ENCODE peak calls at places on chromosomes 11 and 22, in eight cellular contexts. F is HS-27A; N is NCI-H1105; X is GM18507; K is activated naive CD4-positive, alpha-beta T cell treated with anti-CD3 and anti-CD28 coated beads, Interleukin-2, amount 50 U/mL, for 16 hours; P is Calu3; W is activated CD4-positive, alpha-beta T cell treated with anti-CD3 and anti-CD28 coated beads, Interleukin-2, amount 50 U/mL, for 24 hours; B is GM19239. T is an unnamed sample.

GRCh38 chr11:21411114-21411513 is 741.7 kb downstream of the NELL1 start:
- DNase-seq in F (no peak), N (no peak), X (no peak), K (no peak), P (peak; percentile 27), W (no peak), B (no peak), T (no peak)

GRCh38 chr11:22634897-22635629 is 9.4 kb upstream of the FANCF start:
- DNase-seq in F (peak; percentile 22), N (peak; percentile 35), X (no peak), K (no peak), P (peak; percentile 32), W (no peak), B (no peak), T (peak; percentile 12)

GRCh38 chr11:88631497-88631896 is 294.0 kb upstream of the CTSC start:
- DNase-seq in F (no peak), N (no peak), X (no peak), K (no peak), P (no peak), W (no peak), B (no peak), T (no peak)

GRCh38 chr11:83573097-83573496 is 286.9 kb upstream of the CCDC90B start:
- DNase-seq in F (no peak), N (peak; percentile 31), X (no peak), K (no peak), P (no peak), W (no peak), B (no peak), T (no peak)

GRCh38 chr22:43449205-43449830 is 37.5 kb downstream of the MPPED1 start:
- DNase-seq in F (no peak), N (no peak), X (no peak), K (no peak), P (no peak), W (no peak), B (no peak), T (no peak)

GRCh38 chr11:12086271-12087074 is 23.9 kb upstream of the MICAL2 start:
- DNase-seq in F (peak; percentile 96), N (no peak), X (no peak), K (no peak), P (peak; percentile 71), W (no peak), B (no peak), T (no peak)

GRCh38 chr22:50262973-50263617 is 1.6 kb upstream of the MAPK12 start:
- DNase-seq in F (no peak), N (no peak), X (no peak), K (no peak), P (no peak), W (no peak), B (no peak), T (no peak)

GRCh38 chr11:4677948-4678347 is 19.7 kb downstream of the OR51E2 start:
- DNase-seq in F (no peak), N (peak; percentile 54), X (no peak), K (no peak), P (no peak), W (no peak), B (no peak), T (peak; percentile 72)

GRCh38 chr11:95363710-95364109 is 132.7 kb upstream of the SESN3 start:
- DNase-seq in F (no peak), N (peak; percentile 12), X (no peak), K (no peak), P (no peak), W (no peak), B (no peak), T (peak; percentile 14)

GRCh38 chr11:122430490-122430889 is 225.0 kb upstream of the UBASH3B start:
- DNase-seq in F (no peak), N (no peak), X (no peak), K (no peak), P (no peak), W (no peak), B (no peak), T (no peak)

GRCh38 chr11:74268451-74268850 is 43.0 kb downstream of the P4HA3 start:
- DNase-seq in F (no peak), N (no peak), X (no peak), K (no peak), P (no peak), W (no peak), B (no peak), T (no peak)

GRCh38 chr11:3614742-3615171 is 27.0 kb downstream of the ART5 start:
- DNase-seq in F (no peak), N (no peak), X (no peak), K (peak; percentile 55), P (no peak), W (no peak), B (no peak), T (no peak)

GRCh38 chr22:38781033-38781432 is 12.9 kb downstream of the DNAL4 start:
- DNase-seq in F (no peak), N (no peak), X (no peak), K (no peak), P (no peak), W (no peak), B (no peak), T (no peak)

GRCh38 chr11:106271686-106272085 is 194.2 kb downstream of the AASDHPPT start:
- DNase-seq in F (peak; percentile 36), N (no peak), X (no peak), K (no peak), P (no peak), W (no peak), B (no peak), T (no peak)

GRCh38 chr11:91664521-91664920 is 560.1 kb upstream of the FAT3 start:
- DNase-seq in F (no peak), N (peak; percentile 32), X (no peak), K (no peak), P (peak; percentile 5), W (no peak), B (no peak), T (peak; percentile 19)

GRCh38 chr22:36129985-36130384 is 30.6 kb downstream of the APOL3 start:
- DNase-seq in F (no peak), N (no peak), X (no peak), K (no peak), P (no peak), W (no peak), B (no peak), T (no peak)

GRCh38 chr22:25029181-25029580 is 76.7 kb downstream of the KIAA1671 start:
- DNase-seq in F (no peak), N (no peak), X (no peak), K (no peak), P (no peak), W (no peak), B (no peak), T (no peak)

GRCh38 chr11:9214765-9215164 is 50.4 kb downstream of the DENND5A start:
- DNase-seq in F (no peak), N (no peak), X (no peak), K (no peak), P (peak; percentile 5), W (no peak), B (no peak), T (no peak)

GRCh38 chr11:73383249-73384126 is 7.3 kb downstream of the RELT start:
- DNase-seq in F (no peak), N (no peak), X (no peak), K (no peak), P (peak; percentile 27), W (no peak), B (no peak), T (peak; percentile 58)

GRCh38 chr11:70358797-70359196 is 39.5 kb upstream of the CTTN start:
- DNase-seq in F (no peak), N (no peak), X (no peak), K (no peak), P (no peak), W (no peak), B (no peak), T (no peak)

GRCh38 chr22:23065495-23066122 is 4.7 kb upstream of the GNAZ start:
- DNase-seq in F (no peak), N (no peak), X (no peak), K (no peak), P (no peak), W (no peak), B (no peak), T (no peak)